ENCODE peak calls at places on chromosome 19, in seven cellular contexts. E, T, I, H, C, R and D are unnamed samples.

GRCh38 chr19:45450042-45450380 is 17.8 kb upstream of the FOSB start:
- DNase-seq in H (no peak), E (peak), C (no peak), I (no peak), T (no peak), R (no peak), D (no peak)

GRCh38 chr19:33444993-33445751 is 71.7 kb downstream of the CEBPG start:
- DNase-seq in C (no peak), R (no peak), T (no peak), H (no peak), I (no peak), E (no peak), D (no peak)

GRCh38 chr19:7655581-7655980 is 13.3 kb upstream of the RETN start:
- DNase-seq in I (no peak), T (no peak), H (no peak), E (no peak), R (no peak), C (no peak), D (no peak)

GRCh38 chr19:16153582-16154336 is 10.3 kb downstream of the HSH2D start:
- DNase-seq in T (no peak), E (no peak), C (no peak), R (no peak), I (peak), H (no peak), D (no peak)

GRCh38 chr19:10872551-10873107 is 1.3 kb downstream of the CARM1 start:
- DNase-seq in R (no peak), C (no peak), I (no peak), T (no peak), H (no peak), E (no peak), D (no peak)

GRCh38 chr19:35040826-35041547 is 534 bp upstream of the HPN start:
- DNase-seq in C (no peak), R (no peak), I (no peak), H (peak), E (peak), T (peak), D (no peak)

GRCh38 chr19:10105241-10106099 is 692 bp upstream of the PPAN start:
- DNase-seq in H (no peak), I (no peak), E (no peak), T (peak), R (no peak), C (no peak), D (no peak)

GRCh38 chr19:46697142-46697960 is 19.6 kb downstream of the PRKD2 start:
- DNase-seq in T (peak), C (peak), E (peak), R (no peak), I (no peak), H (peak), D (no peak)

GRCh38 chr19:34236035-34236793 is 18.1 kb upstream of the GARRE1 start:
- DNase-seq in I (no peak), E (no peak), H (no peak), T (no peak), C (no peak), R (no peak), D (no peak)

GRCh38 chr19:15469513-15470297 is 5.4 kb upstream of the RASAL3 start:
- DNase-seq in T (no peak), C (no peak), I (no peak), E (peak), H (no peak), R (no peak), D (no peak)